ENCODE peak calls at places on chromosomes 6 and 20, in ten cellular contexts. R is tibial nerve, Q is spleen, A is heart left ventricle, Z is transverse colon, P is IMR-90, D is adrenal gland, J is uterus, I is ovary, S is HCT116. W is an unnamed sample.

GRCh38 chr6:149248688-149249369 is 68.7 kb upstream of the TAB2 start:
- DNase-seq in D (no peak), A (no peak), Z (peak), J (no peak), S (peak), R (no peak), I (no peak), P (no peak), Q (no peak), W (no peak)

GRCh38 chr6:125533710-125534397 is 215.6 kb upstream of the HEY2 start:
- DNase-seq in Z (no peak), I (no peak), J (no peak), Q (no peak), A (no peak), D (no peak), S (no peak), P (no peak), R (no peak), W (no peak)

GRCh38 chr20:38724603-38725457 is 544 bp downstream of the SLC32A1 start:
- DNase-seq in P (no peak), Z (no peak), R (no peak), J (no peak), S (no peak), Q (no peak), A (no peak), I (no peak), D (no peak), W (no peak)

GRCh38 chr6:13044390-13044789 is 283.9 kb downstream of the TBC1D7 start:
- DNase-seq in S (peak), A (no peak), P (no peak), Q (no peak), R (no peak), Z (no peak), D (no peak), J (no peak), I (no peak), W (peak)

GRCh38 chr6:34490390-34491090 is 24.7 kb downstream of the PACSIN1 start:
- DNase-seq in D (no peak), P (no peak), S (no peak), Z (no peak), Q (peak), R (no peak), J (no peak), I (no peak), A (no peak), W (no peak)

GRCh38 chr20:1874534-1875168 is 20.6 kb upstream of the SIRPA start:
- DNase-seq in Z (no peak), J (no peak), R (no peak), I (no peak), A (no peak), S (no peak), P (peak), Q (peak), D (no peak), W (no peak)

GRCh38 chr20:48190757-48191156 is 405.5 kb upstream of the SULF2 start:
- DNase-seq in I (no peak), R (no peak), P (no peak), Q (no peak), Z (peak), D (no peak), J (no peak), S (no peak), A (peak), W (no peak)

GRCh38 chr6:30870546-30870945 is 13.8 kb upstream of the DDR1 start:
- DNase-seq in Z (no peak), Q (no peak), J (no peak), P (no peak), I (no peak), R (no peak), D (no peak), S (no peak), A (no peak), W (no peak)

GRCh38 chr6:75611702-75612375 is 10.2 kb downstream of the SENP6 start:
- DNase-seq in I (no peak), Z (no peak), J (no peak), A (no peak), P (peak), R (no peak), D (no peak), Q (no peak), S (no peak), W (no peak)

GRCh38 chr6:46781478-46782378 is 11.5 kb upstream of the MEP1A start:
- DNase-seq in D (peak), P (peak), A (no peak), R (peak), I (peak), Q (no peak), J (peak), S (peak), Z (peak), W (peak)

GRCh38 chr6:170102582-170103481 is 188.0 kb downstream of the DLL1 start:
- DNase-seq in D (no peak), Q (peak), A (peak), P (no peak), S (no peak), J (no peak), R (no peak), I (no peak), Z (peak), W (peak)

GRCh38 chr20:44990425-44990824 is 24.1 kb downstream of the STK4 start:
- DNase-seq in S (no peak), Q (no peak), P (no peak), A (no peak), I (no peak), J (no peak), D (no peak), Z (no peak), R (no peak), W (no peak)

GRCh38 chr20:42688576-42688975 is 501.1 kb downstream of the PTPRT start:
- DNase-seq in Z (no peak), R (no peak), P (no peak), S (no peak), A (no peak), J (no peak), I (no peak), D (no peak), Q (no peak), W (no peak)

GRCh38 chr20:3658019-3658707 is 5.0 kb downstream of the GFRA4 start:
- DNase-seq in P (no peak), R (no peak), I (no peak), Z (no peak), S (no peak), D (no peak), J (no peak), Q (peak), A (peak), W (peak)

GRCh38 chr20:31707994-31708744 is 14.5 kb downstream of the BCL2L1 start:
- DNase-seq in Z (peak), P (no peak), I (no peak), J (no peak), S (no peak), Q (peak), R (no peak), D (peak), A (peak), W (no peak)

GRCh38 chr6:15332441-15332840 is 86.6 kb downstream of the JARID2 start:
- DNase-seq in Z (no peak), I (no peak), P (peak), R (no peak), S (no peak), Q (no peak), D (no peak), J (no peak), A (no peak), W (no peak)

GRCh38 chr6:50822078-50822476 is 3.4 kb downstream of the TFAP2B start:
- DNase-seq in A (no peak), S (no peak), R (no peak), I (no peak), D (no peak), Z (no peak), J (no peak), P (no peak), Q (no peak), W (no peak)

GRCh38 chr6:53795702-53796450 is 1.1 kb downstream of the LRRC1 start:
- DNase-seq in A (peak), R (no peak), I (peak), J (peak), Z (peak), P (peak), Q (peak), D (peak), S (no peak), W (peak)

GRCh38 chr6:138973481-138974140 is 14.4 kb downstream of the REPS1 start:
- DNase-seq in S (no peak), Z (no peak), R (no peak), I (no peak), A (no peak), P (peak), Q (no peak), J (no peak), D (no peak), W (no peak)

GRCh38 chr6:120918137-120918536 is 416.1 kb downstream of the TBC1D32 start:
- DNase-seq in D (no peak), S (no peak), J (no peak), Z (no peak), R (no peak), A (no peak), P (no peak), Q (no peak), I (no peak), W (no peak)

GRCh38 chr20:4100679-4101078 is 85.3 kb upstream of the RNF24 start:
- DNase-seq in I (no peak), Z (no peak), S (no peak), A (no peak), P (peak), J (no peak), Q (no peak), D (no peak), R (no peak), W (no peak)

GRCh38 chr6:89357390-89357789 is 4.9 kb upstream of the UBE2J1 start:
- DNase-seq in A (no peak), D (no peak), Z (peak), P (no peak), I (no peak), S (no peak), J (no peak), R (no peak), Q (no peak), W (no peak)

GRCh38 chr20:8213831-8214587 is 81.9 kb downstream of the PLCB1 start:
- DNase-seq in J (no peak), Z (no peak), Q (no peak), S (no peak), I (no peak), R (no peak), A (no peak), P (no peak), D (no peak), W (no peak)

GRCh38 chr6:111609827-111610526 is 4.3 kb upstream of the TRAF3IP2 start:
- DNase-seq in R (no peak), D (no peak), P (no peak), I (no peak), Z (no peak), A (no peak), S (no peak), J (no peak), Q (no peak), W (peak)

GRCh38 chr6:104638841-104639290 is 220.9 kb downstream of the HACE1 start:
- DNase-seq in S (no peak), I (no peak), R (no peak), D (peak), A (no peak), Z (no peak), J (no peak), Q (no peak), P (no peak), W (no peak)

GRCh38 chr6:159461998-159462397 is 231.0 kb downstream of the SOD2 start:
- DNase-seq in Q (no peak), D (no peak), A (no peak), I (no peak), J (no peak), R (no peak), Z (no peak), P (no peak), S (no peak), W (no peak)

GRCh38 chr6:116010400-116011095 is 50.1 kb downstream of the FRK start:
- DNase-seq in Q (peak), P (peak), D (peak), A (peak), S (peak), J (peak), I (peak), R (peak), Z (peak), W (peak)

GRCh38 chr6:2429460-2429859 is 184.1 kb upstream of the GMDS start:
- DNase-seq in D (no peak), Z (no peak), A (no peak), I (no peak), P (peak), J (no peak), R (no peak), Q (no peak), S (no peak), W (no peak)

GRCh38 chr6:2430617-2431016 is 185.2 kb upstream of the GMDS start:
- DNase-seq in J (no peak), P (no peak), Q (no peak), D (no peak), A (no peak), S (no peak), R (no peak), I (no peak), Z (no peak), W (no peak)

GRCh38 chr6:2432258-2432657 is 186.9 kb upstream of the GMDS start:
- DNase-seq in R (no peak), P (peak), A (no peak), Q (no peak), D (no peak), S (peak), I (no peak), J (no peak), Z (no peak), W (no peak)

GRCh38 chr6:2429032-2429431 is 183.6 kb upstream of the GMDS start:
- DNase-seq in P (no peak), Z (no peak), Q (no peak), I (no peak), D (no peak), R (no peak), J (no peak), A (no peak), S (no peak), W (no peak)

GRCh38 chr6:2426561-2427340 is 181.3 kb upstream of the GMDS start:
- DNase-seq in Q (no peak), D (no peak), S (no peak), P (peak), R (no peak), A (no peak), I (no peak), Z (no peak), J (no peak), W (no peak)
- TF ChIP-seq CTCF in Q (no peak), D (no peak), S (no peak), P (no peak), R (no peak), A (no peak), I (no peak), Z (no peak), J (no peak), W (no peak)

DNA sequence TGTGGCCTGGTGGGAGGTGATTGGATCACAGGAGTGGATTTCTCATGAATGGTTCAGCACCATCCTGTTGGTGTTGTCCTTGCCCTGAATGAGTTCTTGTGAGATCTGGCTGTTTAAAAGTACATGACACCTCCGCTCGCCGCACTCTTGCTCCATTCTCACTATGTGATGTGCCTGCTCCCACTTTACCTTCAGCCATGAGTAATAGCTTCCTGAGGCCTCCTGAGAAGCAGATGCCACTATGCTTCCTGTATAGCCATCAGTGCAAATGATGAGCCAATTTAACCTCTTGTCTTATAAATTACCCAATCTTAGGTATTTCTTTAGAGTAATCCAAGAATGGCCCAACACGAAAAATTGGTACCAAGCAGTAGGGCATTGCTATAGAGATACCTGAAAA is 34.5 kb downstream of the KIF16B start:
- DNase-seq in J (no peak), R (no peak), P (no peak), S (no peak), D (no peak), A (no peak), I (no peak), Q (no peak), Z (no peak), W (no peak)
- TF ChIP-seq POLR2A in J (no peak), R (no peak), P (no peak), S (no peak), D (no peak), A (no peak), I (no peak), Q (no peak), Z (no peak), W (no peak)

DNA sequence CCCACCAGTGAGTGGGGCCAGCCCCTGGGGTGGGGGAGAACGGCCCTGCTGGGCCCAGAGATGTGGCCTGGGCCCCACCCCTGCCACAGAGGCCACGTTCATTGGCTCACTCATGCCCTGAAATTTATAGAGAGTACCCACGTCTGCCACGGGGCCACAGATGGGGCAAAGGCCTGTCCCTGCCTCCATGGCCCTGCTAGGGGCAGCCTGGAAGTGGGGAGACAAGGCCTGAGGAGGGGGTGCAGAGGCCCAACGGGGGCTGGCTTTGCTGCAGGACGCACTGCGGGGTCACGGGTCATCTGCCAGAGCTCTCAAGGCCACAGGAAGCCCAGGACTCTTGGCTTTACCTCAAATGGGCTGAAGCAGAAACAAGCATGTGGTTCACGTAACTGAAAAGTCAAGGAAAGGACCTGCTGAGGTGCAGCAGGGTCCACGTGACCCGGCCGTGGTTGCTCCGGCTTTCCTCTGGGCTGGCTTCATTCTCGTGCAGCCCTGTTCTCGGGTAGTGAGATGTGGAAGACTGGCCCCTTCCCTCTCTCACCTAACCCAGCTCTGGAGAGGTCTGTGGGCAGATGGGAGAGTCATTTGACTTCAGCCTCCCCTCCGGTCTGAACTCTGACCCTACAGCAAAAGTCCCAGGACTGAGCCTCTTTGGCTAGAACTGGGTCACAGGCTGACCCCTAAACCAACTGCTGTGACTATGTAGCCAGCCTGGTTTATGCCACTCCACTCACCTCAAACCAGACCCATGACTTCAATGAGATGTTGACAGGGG is 1.1 kb upstream of the OSBPL2 start:
- DNase-seq in Z (no peak), A (peak), S (no peak), J (no peak), I (no peak), R (no peak), P (no peak), D (no peak), Q (no peak), W (no peak)
- H3K4me3 ChIP-seq in Z (no peak), A (peak), S (no peak), J (no peak), I (no peak), R (no peak), P (no peak), D (no peak), Q (peak), W (no peak)

GRCh38 chr6:40584741-40585140 is 2.4 kb downstream of the LRFN2 start:
- DNase-seq in Q (no peak), I (no peak), D (no peak), J (no peak), P (no peak), A (no peak), R (no peak), S (no peak), Z (no peak), W (no peak)

GRCh38 chr6:40585218-40585617 is 1.9 kb downstream of the LRFN2 start:
- DNase-seq in Q (no peak), A (no peak), S (no peak), R (no peak), I (no peak), D (no peak), P (no peak), Z (no peak), J (no peak), W (no peak)

GRCh38 chr6:40585661-40586269 is 1.4 kb downstream of the LRFN2 start:
- DNase-seq in Z (no peak), S (no peak), R (no peak), P (no peak), J (no peak), I (peak), Q (no peak), D (no peak), A (no peak), W (no peak)

GRCh38 chr6:40583694-40584093 is 3.5 kb downstream of the LRFN2 start:
- DNase-seq in D (no peak), A (no peak), S (no peak), R (no peak), Q (no peak), J (no peak), I (no peak), P (no peak), Z (no peak), W (no peak)

DNA sequence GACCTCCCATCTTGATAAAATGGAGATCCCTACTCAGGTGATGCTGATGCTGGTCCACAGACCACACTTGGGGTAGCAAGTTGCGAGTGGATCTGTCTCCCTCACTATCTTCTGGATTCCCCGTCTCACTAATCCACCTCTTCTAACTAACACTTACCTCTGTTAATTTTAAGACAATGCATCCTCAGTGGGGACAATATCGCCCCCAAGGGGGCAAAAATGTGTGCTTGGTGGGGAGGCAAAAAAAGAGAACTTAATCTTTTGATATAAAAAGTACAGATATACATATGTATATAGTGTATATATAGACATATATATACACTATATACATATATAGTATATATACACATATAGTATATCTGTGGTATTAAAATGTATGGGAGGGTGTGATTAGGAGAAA is 4.3 kb downstream of the LRFN2 start:
- DNase-seq in Q (no peak), I (no peak), S (no peak), Z (no peak), P (no peak), A (no peak), R (no peak), D (no peak), J (no peak), W (no peak)
- TF ChIP-seq CTCF in Q (no peak), I (no peak), S (no peak), Z (no peak), P (no peak), A (no peak), R (no peak), D (peak), J (no peak), W (no peak)

GRCh38 chr6:26380256-26380655 is 2.7 kb upstream of the BTN2A2 start:
- DNase-seq in Q (no peak), S (no peak), R (no peak), Z (no peak), P (no peak), A (no peak), J (no peak), D (no peak), I (no peak), W (no peak)

GRCh38 chr6:26385734-26386125 is 2.8 kb downstream of the BTN2A2 start:
- DNase-seq in S (no peak), P (no peak), R (no peak), A (no peak), Z (no peak), I (no peak), J (no peak), Q (no peak), D (no peak), W (no peak)

GRCh38 chr6:26387565-26387964 is 4.7 kb downstream of the BTN2A2 start:
- DNase-seq in R (no peak), J (no peak), S (no peak), Q (no peak), A (no peak), D (no peak), P (no peak), I (no peak), Z (no peak), W (no peak)

GRCh38 chr6:26388014-26388413 is 5.1 kb downstream of the BTN2A2 start:
- DNase-seq in D (no peak), I (no peak), R (no peak), A (no peak), Q (no peak), Z (no peak), P (no peak), S (no peak), J (no peak), W (no peak)

GRCh38 chr6:26383624-26384417 is 913 bp downstream of the BTN2A2 start:
- DNase-seq in Z (peak), A (no peak), R (no peak), Q (no peak), P (peak), J (no peak), S (no peak), D (peak), I (peak), W (peak)
- TF ChIP-seq POLR2A in Z (peak), A (no peak), R (no peak), Q (no peak), P (no peak), J (no peak), S (no peak), D (no peak), I (peak), W (no peak)

W was measured in lower leg skin.